ENCODE peak calls at places on chromosomes 1 and 21, in four cellular contexts. One of them, this sample, is unnamed.

GRCh38 chr1:43435146-43436145 is 18.3 kb downstream of the HYI start:
- DNase-seq in neural progenitor cell: peak
- DNase-seq in fibroblast of lung: peak
- DNase-seq in IMR-90: peak
- DNase-seq in this sample: no peak

GRCh38 chr1:172656576-172656975 is 2.3 kb upstream of the FASLG start:
- DNase-seq in neural progenitor cell: no peak
- DNase-seq in fibroblast of lung: no peak
- DNase-seq in IMR-90: no peak
- DNase-seq in this sample: no peak

GRCh38 chr1:235105051-235106043 is 23.3 kb downstream of the TOMM20 start:
- DNase-seq in neural progenitor cell: no peak
- DNase-seq in fibroblast of lung: no peak
- DNase-seq in IMR-90: peak
- DNase-seq in this sample: no peak

GRCh38 chr1:9942399-9942938 is 722 bp downstream of the LZIC start:
- DNase-seq in neural progenitor cell: peak
- DNase-seq in fibroblast of lung: peak
- DNase-seq in IMR-90: peak
- DNase-seq in this sample: no peak

GRCh38 chr1:113014508-113014907 is 58.5 kb upstream of the LRIG2 start:
- DNase-seq in neural progenitor cell: no peak
- DNase-seq in fibroblast of lung: no peak
- DNase-seq in IMR-90: no peak
- DNase-seq in this sample: no peak

GRCh38 chr1:52364235-52364839 is 1.7 kb downstream of the CC2D1B start:
- DNase-seq in neural progenitor cell: no peak
- DNase-seq in fibroblast of lung: no peak
- DNase-seq in IMR-90: no peak
- DNase-seq in this sample: peak

GRCh38 chr1:28441674-28442073 is 64.2 kb upstream of the RCC1 start:
- DNase-seq in neural progenitor cell: no peak
- DNase-seq in fibroblast of lung: peak
- DNase-seq in IMR-90: no peak
- DNase-seq in this sample: no peak

GRCh38 chr1:178006043-178006442 is 36.2 kb upstream of the SEC16B start:
- DNase-seq in neural progenitor cell: no peak
- DNase-seq in fibroblast of lung: no peak
- DNase-seq in IMR-90: no peak
- DNase-seq in this sample: no peak

GRCh38 chr1:67882196-67882958 is 49.1 kb upstream of the GNG12 start:
- DNase-seq in neural progenitor cell: no peak
- DNase-seq in fibroblast of lung: no peak
- DNase-seq in IMR-90: no peak
- DNase-seq in this sample: no peak

GRCh38 chr1:206828765-206829164 is 36.7 kb upstream of the IL20 start:
- DNase-seq in neural progenitor cell: no peak
- DNase-seq in fibroblast of lung: no peak
- DNase-seq in IMR-90: no peak
- DNase-seq in this sample: no peak

GRCh38 chr1:214102907-214103306 is 115.1 kb downstream of the PROX1 start:
- DNase-seq in neural progenitor cell: peak
- DNase-seq in fibroblast of lung: peak
- DNase-seq in IMR-90: peak
- DNase-seq in this sample: no peak

GRCh38 chr1:48462716-48463285 is 9.2 kb downstream of the SPATA6 start:
- DNase-seq in neural progenitor cell: peak
- DNase-seq in fibroblast of lung: no peak
- DNase-seq in IMR-90: no peak
- DNase-seq in this sample: no peak

GRCh38 chr1:176466514-176466913 is 3.5 kb downstream of the PAPPA2 start:
- DNase-seq in neural progenitor cell: peak
- DNase-seq in fibroblast of lung: no peak
- DNase-seq in IMR-90: no peak
- DNase-seq in this sample: no peak

GRCh38 chr21:35460441-35460840 is 411.3 kb upstream of the RUNX1 start:
- DNase-seq in neural progenitor cell: no peak
- DNase-seq in fibroblast of lung: no peak
- DNase-seq in IMR-90: no peak
- DNase-seq in this sample: no peak

GRCh38 chr1:87154351-87154750 is 174.3 kb upstream of the LMO4 start:
- DNase-seq in neural progenitor cell: no peak
- DNase-seq in fibroblast of lung: peak
- DNase-seq in IMR-90: no peak
- DNase-seq in this sample: no peak

GRCh38 chr1:214022810-214023425 is 35.1 kb downstream of the PROX1 start:
- DNase-seq in neural progenitor cell: no peak
- DNase-seq in fibroblast of lung: no peak
- DNase-seq in IMR-90: no peak
- DNase-seq in this sample: no peak

GRCh38 chr1:169491845-169492281 is 6.1 kb upstream of the SLC19A2 start:
- DNase-seq in neural progenitor cell: no peak
- DNase-seq in fibroblast of lung: peak
- DNase-seq in IMR-90: peak
- DNase-seq in this sample: no peak

GRCh38 chr1:223474804-223475203 is 81.6 kb downstream of the CCDC185 start:
- DNase-seq in neural progenitor cell: no peak
- DNase-seq in fibroblast of lung: no peak
- DNase-seq in IMR-90: no peak
- DNase-seq in this sample: no peak

GRCh38 chr1:204888294-204888693 is 17.6 kb downstream of the NFASC start:
- DNase-seq in neural progenitor cell: no peak
- DNase-seq in fibroblast of lung: peak
- DNase-seq in IMR-90: no peak
- DNase-seq in this sample: no peak

GRCh38 chr1:21175670-21176581 is 771 bp downstream of the EIF4G3 start:
- DNase-seq in neural progenitor cell: peak
- DNase-seq in fibroblast of lung: no peak
- DNase-seq in IMR-90: no peak
- DNase-seq in this sample: peak

DNA sequence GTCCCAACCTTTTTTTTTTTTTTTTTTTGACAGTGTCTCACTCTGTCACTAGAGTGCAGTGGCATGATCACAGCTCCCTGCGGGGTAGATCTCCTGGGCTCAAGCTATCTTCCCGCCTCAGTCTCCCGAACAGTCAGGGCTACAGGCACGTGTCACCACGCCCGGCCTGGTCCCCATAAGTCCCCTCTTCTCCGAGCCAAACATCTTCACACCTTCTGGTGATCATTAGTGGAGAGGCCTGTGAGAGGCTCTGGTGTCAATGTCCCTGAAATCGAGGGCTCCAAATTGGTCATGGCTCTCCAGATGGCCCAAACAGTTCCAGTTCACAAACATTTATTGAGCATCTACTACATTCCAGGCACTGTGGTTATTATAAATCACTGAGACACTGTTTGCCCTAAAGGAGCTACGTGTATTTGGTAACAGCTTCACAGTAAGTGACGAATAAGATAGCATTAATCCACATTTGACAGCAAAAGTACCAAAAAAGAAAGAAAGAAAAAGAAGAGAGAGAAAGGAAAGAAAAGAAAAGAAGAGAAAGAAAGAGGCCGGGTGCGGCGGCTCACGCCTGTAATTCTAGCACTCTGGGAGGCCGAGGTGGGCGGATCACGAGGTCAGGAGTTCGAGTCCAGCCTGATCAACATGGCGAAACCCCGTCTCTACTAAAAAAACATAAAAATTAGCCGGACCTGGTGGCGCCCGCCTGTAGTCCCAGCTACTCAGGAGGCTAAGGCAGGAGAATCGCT is 867 bp upstream of the TIMM17A start:
- DNase-seq in neural progenitor cell: no peak
- DNase-seq in fibroblast of lung: no peak
- DNase-seq in IMR-90: no peak
- DNase-seq in this sample: no peak
- H3K9ac ChIP-seq in neural progenitor cell: peak
- H3K9ac ChIP-seq in fibroblast of lung: peak
- H3K9ac ChIP-seq in IMR-90: peak
- H3K9ac ChIP-seq in this sample: no peak

DNA sequence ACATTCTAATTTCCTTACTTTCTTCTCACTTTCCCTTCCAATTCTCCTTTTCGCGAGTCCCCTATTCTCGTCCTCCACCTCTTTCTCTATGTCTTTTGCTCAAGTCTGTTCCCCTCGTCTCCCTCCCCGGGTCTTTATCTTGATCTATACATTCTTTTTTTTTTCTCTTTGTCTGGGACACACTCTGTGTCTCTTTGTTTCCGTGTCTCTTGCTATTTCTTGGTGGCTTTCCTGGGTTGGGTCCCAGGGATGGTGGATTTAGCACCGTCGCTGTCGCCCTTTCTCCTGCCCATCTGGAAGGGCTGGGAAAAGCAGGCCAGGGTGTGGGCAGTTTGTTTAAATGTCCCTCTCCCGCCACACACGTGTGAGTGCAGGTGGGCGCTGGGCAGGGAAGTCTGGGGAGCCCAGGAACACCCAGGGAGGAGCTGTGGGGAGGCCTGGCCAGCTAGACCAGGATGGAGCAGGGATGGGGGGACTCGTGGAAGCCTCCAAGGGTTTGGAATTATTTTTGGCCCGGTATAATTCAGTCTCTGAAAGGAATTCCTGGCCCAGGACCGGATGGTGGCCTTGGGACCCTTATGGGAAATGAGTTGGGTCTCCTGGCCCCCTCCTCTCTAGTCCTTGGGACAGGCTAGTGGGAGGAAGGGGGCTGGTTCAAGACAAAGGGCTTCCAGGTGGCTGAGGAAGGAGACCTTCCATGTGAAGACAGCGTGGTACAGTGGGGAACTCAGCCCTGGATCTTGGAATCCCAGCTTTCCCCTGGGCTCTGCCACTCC is 9.5 kb upstream of the ID3 start:
- DNase-seq in neural progenitor cell: peak
- DNase-seq in fibroblast of lung: no peak
- DNase-seq in IMR-90: no peak
- DNase-seq in this sample: no peak
- H3K4me3 ChIP-seq in neural progenitor cell: peak
- H3K4me3 ChIP-seq in fibroblast of lung: peak
- H3K4me3 ChIP-seq in IMR-90: peak
- H3K4me3 ChIP-seq in this sample: no peak

GRCh38 chr1:107058245-107059032 is 2.0 kb downstream of the PRMT6 start:
- DNase-seq in neural progenitor cell: no peak
- DNase-seq in fibroblast of lung: no peak
- DNase-seq in IMR-90: no peak
- DNase-seq in this sample: no peak

GRCh38 chr1:107061886-107062285 is 5.4 kb downstream of the PRMT6 start:
- DNase-seq in neural progenitor cell: no peak
- DNase-seq in fibroblast of lung: no peak
- DNase-seq in IMR-90: no peak
- DNase-seq in this sample: no peak

GRCh38 chr1:107056426-107057196 is at the start of gene PRMT6:
- DNase-seq in neural progenitor cell: peak
- DNase-seq in fibroblast of lung: peak
- DNase-seq in IMR-90: peak
- DNase-seq in this sample: peak

DNA sequence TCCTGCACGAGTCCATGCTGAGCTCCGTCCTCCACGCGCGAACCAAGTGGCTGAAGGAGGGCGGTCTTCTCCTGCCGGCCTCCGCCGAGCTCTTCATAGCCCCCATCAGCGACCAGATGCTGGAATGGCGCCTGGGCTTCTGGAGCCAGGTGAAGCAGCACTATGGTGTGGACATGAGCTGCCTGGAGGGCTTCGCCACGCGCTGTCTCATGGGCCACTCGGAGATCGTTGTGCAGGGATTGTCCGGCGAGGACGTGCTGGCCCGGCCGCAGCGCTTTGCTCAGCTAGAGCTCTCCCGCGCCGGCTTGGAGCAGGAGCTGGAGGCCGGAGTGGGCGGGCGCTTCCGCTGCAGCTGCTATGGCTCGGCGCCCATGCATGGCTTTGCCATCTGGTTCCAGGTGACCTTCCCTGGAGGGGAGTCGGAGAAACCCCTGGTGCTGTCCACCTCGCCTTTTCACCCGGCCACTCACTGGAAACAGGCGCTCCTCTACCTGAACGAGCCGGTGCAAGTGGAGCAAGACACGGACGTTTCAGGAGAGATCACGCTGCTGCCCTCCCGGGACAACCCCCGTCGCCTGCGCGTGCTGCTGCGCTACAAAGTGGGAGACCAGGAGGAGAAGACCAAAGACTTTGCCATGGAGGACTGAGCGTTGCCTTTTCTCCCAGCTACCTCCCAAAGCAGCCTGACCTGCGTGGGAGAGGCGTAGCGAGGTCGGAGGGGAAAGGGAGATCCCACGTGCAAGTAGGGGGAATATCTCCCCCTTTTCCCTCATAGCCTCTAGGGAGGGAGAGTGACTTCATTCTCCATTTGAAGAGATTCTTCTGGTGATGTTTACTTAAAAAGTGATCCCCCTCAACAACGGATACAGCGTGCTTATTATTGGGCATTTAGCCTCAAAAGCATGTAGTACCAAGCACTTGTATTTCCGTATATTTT is 991 bp downstream of the PRMT6 start:
- DNase-seq in neural progenitor cell: peak
- DNase-seq in fibroblast of lung: peak
- DNase-seq in IMR-90: peak
- DNase-seq in this sample: peak
- H3K9ac ChIP-seq in neural progenitor cell: peak
- H3K9ac ChIP-seq in fibroblast of lung: peak
- H3K9ac ChIP-seq in IMR-90: peak
- H3K9ac ChIP-seq in this sample: peak

GRCh38 chr1:31585736-31586365 is 9.5 kb downstream of the TINAGL1 start:
- DNase-seq in neural progenitor cell: no peak
- DNase-seq in fibroblast of lung: no peak
- DNase-seq in IMR-90: no peak
- DNase-seq in this sample: no peak

GRCh38 chr1:31588751-31589515 is 12.6 kb downstream of the TINAGL1 start:
- DNase-seq in neural progenitor cell: peak
- DNase-seq in fibroblast of lung: peak
- DNase-seq in IMR-90: no peak
- DNase-seq in this sample: peak

GRCh38 chr1:31586376-31587327 is 10.3 kb downstream of the TINAGL1 start:
- DNase-seq in neural progenitor cell: no peak
- DNase-seq in fibroblast of lung: no peak
- DNase-seq in IMR-90: no peak
- DNase-seq in this sample: peak

GRCh38 chr1:31584869-31585735 is 8.8 kb downstream of the TINAGL1 start:
- DNase-seq in neural progenitor cell: no peak
- DNase-seq in fibroblast of lung: no peak
- DNase-seq in IMR-90: no peak
- DNase-seq in this sample: peak

DNA sequence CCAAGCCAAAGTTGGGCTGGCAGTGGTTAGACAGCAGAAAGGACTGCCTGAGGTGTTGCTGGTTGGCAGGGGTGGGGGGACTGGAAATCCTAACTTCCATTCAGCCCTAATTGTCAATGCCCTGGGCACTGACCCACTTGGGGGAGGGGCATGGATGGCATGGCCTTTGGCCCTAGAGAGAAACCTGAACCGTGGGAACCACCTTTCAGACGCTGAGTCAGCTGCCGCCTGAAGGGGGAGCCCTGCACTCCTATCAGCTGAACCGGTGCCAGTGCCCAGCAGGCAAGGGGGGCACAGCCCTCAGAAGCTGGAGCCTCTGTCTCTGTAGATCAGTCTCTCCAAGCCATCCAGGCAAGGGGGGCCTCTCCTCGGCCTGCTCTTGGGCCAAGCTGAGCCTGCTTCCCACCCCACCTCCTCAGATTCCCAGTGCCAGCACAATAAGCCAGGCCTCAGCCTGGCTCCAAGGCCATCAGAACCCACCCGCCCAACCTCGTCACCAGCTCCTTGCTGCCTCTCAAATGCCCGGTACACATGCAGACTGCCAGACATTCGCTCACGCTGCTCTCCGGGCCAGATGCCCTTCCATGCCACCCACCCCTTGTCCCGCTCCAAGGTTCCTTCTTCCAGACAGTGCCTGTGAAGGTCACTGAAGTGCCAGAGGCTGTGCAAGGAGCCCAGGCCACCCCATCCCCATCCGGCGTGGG is 11.6 kb downstream of the TINAGL1 start:
- DNase-seq in neural progenitor cell: peak
- DNase-seq in fibroblast of lung: no peak
- DNase-seq in IMR-90: no peak
- DNase-seq in this sample: peak
- H3K4me3 ChIP-seq in neural progenitor cell: no peak
- H3K4me3 ChIP-seq in fibroblast of lung: no peak
- H3K4me3 ChIP-seq in IMR-90: no peak
- H3K4me3 ChIP-seq in this sample: no peak